ENCODE peak calls at places on chromosomes 13 and 19, in nine cellular contexts. G, B, R, T, A, U, D, M and L are unnamed samples.

GRCh38 chr13:97460004-97460756 is 26.2 kb downstream of the RAP2A start:
- DNase-seq in G (no peak), B (peak), R (no peak), T (no peak), U (no peak), M (no peak), D (no peak), A (no peak), L (no peak)

GRCh38 chr13:43196750-43197149 is 173.4 kb downstream of the DNAJC15 start:
- DNase-seq in B (peak), M (no peak), D (no peak), U (no peak), G (no peak), A (no peak), T (no peak), R (no peak), L (no peak)

GRCh38 chr19:4914736-4915501 is 5.6 kb downstream of the UHRF1 start:
- DNase-seq in B (peak), U (no peak), G (peak), A (no peak), D (no peak), M (peak), T (no peak), R (peak), L (no peak)

GRCh38 chr13:111913790-111914189 is 153.2 kb upstream of the SOX1 start:
- DNase-seq in A (no peak), M (no peak), G (no peak), T (no peak), U (no peak), R (no peak), D (no peak), B (no peak), L (no peak)

GRCh38 chr19:18173054-18173571 is 500 bp upstream of the IFI30 start:
- DNase-seq in D (no peak), U (no peak), B (peak), M (no peak), A (no peak), G (no peak), R (no peak), T (no peak), L (peak)

GRCh38 chr13:44374348-44374712 is 706 bp downstream of the SERP2 start:
- DNase-seq in R (no peak), T (no peak), D (no peak), G (no peak), U (no peak), B (peak), A (no peak), M (no peak), L (no peak)

GRCh38 chr19:35846038-35846668 is 6.2 kb downstream of the NPHS1 start:
- DNase-seq in B (no peak), D (no peak), U (no peak), G (no peak), R (no peak), M (no peak), T (no peak), A (no peak), L (no peak)

GRCh38 chr19:48090281-48090802 is 20.3 kb downstream of the PLA2G4C start:
- DNase-seq in T (no peak), M (peak), R (no peak), G (no peak), B (no peak), A (no peak), U (no peak), D (no peak), L (no peak)